ENCODE peak calls at places on chromosomes 16 and 17, in ten cellular contexts. U, L, B, O, Z, K, R, H, V and F are unnamed samples.

GRCh38 chr17:4556996-4557395 is 1.8 kb upstream of the MYBBP1A start:
- DNase-seq in U (no peak), L (no peak), B (no peak), O (no peak), Z (no peak), K (no peak), R (no peak), H (no peak), V (no peak), F (no peak)

GRCh38 chr16:66408181-66409048 is 18.7 kb upstream of the BEAN1 start:
- DNase-seq in U (no peak), L (no peak), B (no peak), O (peak), Z (no peak), K (peak), R (no peak), H (peak), V (peak), F (no peak)

GRCh38 chr17:17919169-17920107 is 52.8 kb downstream of the TOM1L2 start:
- DNase-seq in U (peak), L (no peak), B (peak), O (peak), Z (peak), K (peak), R (peak), H (peak), V (peak), F (peak)

GRCh38 chr16:13959626-13960025 is 39.7 kb downstream of the ERCC4 start:
- DNase-seq in U (no peak), L (no peak), B (no peak), O (no peak), Z (no peak), K (no peak), R (no peak), H (no peak), V (no peak), F (no peak)

GRCh38 chr17:74245145-74245817 is 28.8 kb upstream of the DNAI2 start:
- DNase-seq in U (no peak), L (peak), B (no peak), O (no peak), Z (no peak), K (peak), R (no peak), H (no peak), V (no peak), F (no peak)

GRCh38 chr17:8785547-8786412 is 13.4 kb downstream of the MFSD6L start:
- DNase-seq in U (peak), L (no peak), B (peak), O (peak), Z (peak), K (peak), R (peak), H (peak), V (peak), F (peak)

GRCh38 chr17:39973496-39973895 is 7.1 kb upstream of the PSMD3 start:
- DNase-seq in U (no peak), L (no peak), B (no peak), O (no peak), Z (no peak), K (no peak), R (no peak), H (no peak), V (no peak), F (no peak)

GRCh38 chr16:27684047-27684446 is 134.1 kb downstream of the KATNIP start:
- DNase-seq in U (no peak), L (no peak), B (no peak), O (no peak), Z (no peak), K (no peak), R (no peak), H (no peak), V (no peak), F (no peak)

GRCh38 chr16:11665071-11665491 is 3.2 kb upstream of the SNN start:
- DNase-seq in U (no peak), L (no peak), B (no peak), O (peak), Z (no peak), K (no peak), R (no peak), H (no peak), V (no peak), F (no peak)

GRCh38 chr16:46859719-46860152 is 24.4 kb upstream of the GPT2 start:
- DNase-seq in U (no peak), L (no peak), B (no peak), O (no peak), Z (no peak), K (peak), R (no peak), H (peak), V (peak), F (no peak)

GRCh38 chr17:41404024-41404651 is 6.7 kb upstream of the KRT31 start:
- DNase-seq in U (no peak), L (no peak), B (peak), O (no peak), Z (peak), K (no peak), R (no peak), H (no peak), V (peak), F (no peak)

GRCh38 chr17:7383742-7384488 is 3.0 kb downstream of the TNK1 start:
- DNase-seq in U (peak), L (no peak), B (no peak), O (peak), Z (no peak), K (peak), R (peak), H (peak), V (peak), F (no peak)

GRCh38 chr16:79997257-79997656 is 396.7 kb upstream of the MAF start:
- DNase-seq in U (no peak), L (no peak), B (peak), O (no peak), Z (no peak), K (peak), R (no peak), H (no peak), V (no peak), F (no peak)

GRCh38 chr17:42363767-42364585 is 24.3 kb downstream of the STAT3 start:
- DNase-seq in U (no peak), L (no peak), B (no peak), O (no peak), Z (no peak), K (no peak), R (no peak), H (no peak), V (peak), F (no peak)

GRCh38 chr16:58515871-58516767 is 802 bp downstream of the SETD6 start:
- DNase-seq in U (no peak), L (no peak), B (peak), O (peak), Z (peak), K (peak), R (peak), H (no peak), V (peak), F (no peak)